ENCODE peak calls at places on chromosomes 5 and 9, in nine cellular contexts. U is GM23338, C is HepG2, J is H1, M is stomach, K is sigmoid colon, A is transverse colon, Z is SK-N-SH, V is upper lobe of left lung. I is an unnamed sample. For H3K36me3, the result is how much of the 10 kb centered on the place peaks cover.

GRCh38 chr5:148063861-148064260 is at the start of gene SPINK5:
- DNase-seq in U (no peak), C (no peak), J (no peak), M (no peak), K (no peak), A (no peak), Z (no peak), V (no peak), I (no peak)

GRCh38 chr9:110842169-110842568 is 173.6 kb downstream of the MUSK start:
- DNase-seq in U (peak), C (peak), J (no peak), M (no peak), K (no peak), A (no peak), Z (no peak), V (no peak), I (no peak)

GRCh38 chr5:2651116-2651515 is 100.4 kb downstream of the IRX2 start:
- DNase-seq in U (no peak), C (no peak), J (no peak), M (no peak), K (no peak), A (no peak), Z (no peak), V (no peak), I (no peak)

GRCh38 chr5:59746261-59746765 is 147.2 kb downstream of the PDE4D start:
- DNase-seq in U (no peak), C (no peak), J (no peak), M (no peak), K (peak), A (no peak), Z (no peak), V (no peak), I (no peak)

GRCh38 chr5:122937914-122938313 is 92.5 kb downstream of the SNX24 start:
- DNase-seq in U (peak), C (no peak), J (no peak), M (peak), K (peak), A (peak), Z (no peak), V (peak), I (no peak)

GRCh38 chr5:143494162-143494561 is 90.7 kb upstream of the NR3C1 start:
- DNase-seq in U (no peak), C (no peak), J (no peak), M (no peak), K (no peak), A (no peak), Z (no peak), V (no peak), I (no peak)

GRCh38 chr5:23367863-23368262 is 139.5 kb upstream of the PRDM9 start:
- DNase-seq in U (peak), C (no peak), J (no peak), M (no peak), K (no peak), A (no peak), Z (no peak), V (no peak), I (no peak)

GRCh38 chr9:89532478-89532877 is 34.6 kb upstream of the SEMA4D start:
- DNase-seq in U (no peak), C (peak), J (no peak), M (peak), K (no peak), A (no peak), Z (no peak), V (peak), I (no peak)

GRCh38 chr5:14414007-14414406 is 167.6 kb upstream of the OTULINL start:
- DNase-seq in U (no peak), C (no peak), J (no peak), M (no peak), K (no peak), A (no peak), Z (no peak), V (no peak), I (no peak)

GRCh38 chr5:63125862-63126261 is 547.2 kb downstream of the LRRC70 start:
- DNase-seq in U (peak), C (peak), J (peak), M (no peak), K (no peak), A (no peak), Z (no peak), V (no peak), I (no peak)

GRCh38 chr9:35845824-35846771 is 17.1 kb downstream of the TMEM8B start:
- DNase-seq in U (peak), C (no peak), J (no peak), M (no peak), K (peak), A (no peak), Z (no peak), V (no peak), I (no peak)

GRCh38 chr5:39759696-39760095 is 334.9 kb upstream of the DAB2 start:
- DNase-seq in U (no peak), C (no peak), J (no peak), M (no peak), K (no peak), A (no peak), Z (no peak), V (no peak), I (no peak)

GRCh38 chr5:124752854-124753720 is 6.6 kb upstream of the ZNF608 start:
- DNase-seq in U (no peak), C (no peak), J (no peak), M (no peak), K (no peak), A (no peak), Z (no peak), V (no peak), I (no peak)

GRCh38 chr5:105283134-105283533 is 1720.5 kb upstream of the NUDT12 start:
- DNase-seq in U (no peak), C (no peak), J (no peak), M (no peak), K (no peak), A (no peak), Z (no peak), V (no peak), I (no peak)

GRCh38 chr9:123364241-123364824 is 8.3 kb downstream of the CRB2 start:
- DNase-seq in U (no peak), C (no peak), J (no peak), M (no peak), K (no peak), A (no peak), Z (no peak), V (no peak), I (no peak)

GRCh38 chr5:138408023-138408422 is 30.8 kb upstream of the REEP2 start:
- DNase-seq in U (no peak), C (no peak), J (no peak), M (peak), K (no peak), A (peak), Z (no peak), V (no peak), I (no peak)

GRCh38 chr5:5387789-5388188 is 34.7 kb upstream of the ICE1 start:
- DNase-seq in U (no peak), C (no peak), J (no peak), M (no peak), K (no peak), A (no peak), Z (no peak), V (no peak), I (no peak)

GRCh38 chr5:78706381-78706780 is 57.8 kb upstream of the LHFPL2 start:
- DNase-seq in U (no peak), C (no peak), J (no peak), M (no peak), K (no peak), A (no peak), Z (no peak), V (no peak), I (no peak)

GRCh38 chr5:55626805-55627204 is 85.3 kb downstream of the SLC38A9 start:
- DNase-seq in U (no peak), C (no peak), J (no peak), M (no peak), K (no peak), A (no peak), Z (peak), V (no peak), I (no peak)

GRCh38 chr5:10649518-10650410 is 85.9 kb downstream of the ANKRD33B start:
- DNase-seq in U (peak), C (no peak), J (no peak), M (peak), K (peak), A (no peak), Z (peak), V (no peak), I (no peak)

GRCh38 chr5:138649316-138649720 is 74.1 kb upstream of the HSPA9 start:
- DNase-seq in U (peak), C (no peak), J (no peak), M (no peak), K (no peak), A (no peak), Z (no peak), V (no peak), I (no peak)

GRCh38 chr9:13358128-13358527 is 78.6 kb upstream of the MPDZ start:
- DNase-seq in U (no peak), C (no peak), J (no peak), M (no peak), K (no peak), A (no peak), Z (no peak), V (no peak), I (no peak)

GRCh38 chr9:401223-401622 is 186.6 kb downstream of the DOCK8 start:
- DNase-seq in U (no peak), C (no peak), J (no peak), M (no peak), K (no peak), A (no peak), Z (no peak), V (no peak), I (no peak)

GRCh38 chr9:120643096-120643495 is 63.1 kb upstream of the CDK5RAP2 start:
- DNase-seq in U (no peak), C (no peak), J (no peak), M (no peak), K (no peak), A (no peak), Z (no peak), V (no peak), I (no peak)

GRCh38 chr5:81657386-81657785 is 93.5 kb downstream of the SSBP2 start:
- DNase-seq in U (no peak), C (no peak), J (no peak), M (no peak), K (no peak), A (peak), Z (peak), V (no peak), I (no peak)

GRCh38 chr9:98702340-98702739 is 6.4 kb downstream of the GABBR2 start:
- DNase-seq in U (no peak), C (peak), J (no peak), M (no peak), K (no peak), A (no peak), Z (no peak), V (no peak), I (no peak)

GRCh38 chr9:6616976-6617375 is 28.6 kb downstream of the GLDC start:
- DNase-seq in U (no peak), C (no peak), J (no peak), M (no peak), K (no peak), A (no peak), Z (no peak), V (no peak), I (no peak)

GRCh38 chr5:170755679-170756456 is 27.7 kb upstream of the GABRP start:
- DNase-seq in U (no peak), C (no peak), J (no peak), M (peak), K (no peak), A (peak), Z (peak), V (peak), I (no peak)

GRCh38 chr9:105854056-105854782 is 159.9 kb downstream of the TMEM38B start:
- DNase-seq in U (no peak), C (no peak), J (no peak), M (no peak), K (no peak), A (no peak), Z (no peak), V (no peak), I (no peak)

GRCh38 chr5:138078006-138078643 is 5.7 kb upstream of the WNT8A start:
- DNase-seq in U (no peak), C (no peak), J (no peak), M (no peak), K (no peak), A (no peak), Z (no peak), V (no peak), I (no peak)

GRCh38 chr5:139577689-139578347 is 16.7 kb downstream of the UBE2D2 start:
- DNase-seq in U (no peak), C (no peak), J (no peak), M (no peak), K (no peak), A (no peak), Z (no peak), V (no peak), I (no peak)

GRCh38 chr5:74290634-74291033 is 349.9 kb downstream of the ENC1 start:
- DNase-seq in U (no peak), C (peak), J (no peak), M (no peak), K (no peak), A (no peak), Z (no peak), V (no peak), I (no peak)

GRCh38 chr9:76027426-76027825 is 137.0 kb downstream of the PCSK5 start:
- DNase-seq in U (no peak), C (no peak), J (no peak), M (no peak), K (no peak), A (no peak), Z (no peak), V (no peak), I (no peak)
- H3K4me3 ChIP-seq in U (no peak), C (no peak), J (no peak), M (no peak), K (no peak), A (no peak), Z (no peak), V (no peak), I (no peak)

DNA sequence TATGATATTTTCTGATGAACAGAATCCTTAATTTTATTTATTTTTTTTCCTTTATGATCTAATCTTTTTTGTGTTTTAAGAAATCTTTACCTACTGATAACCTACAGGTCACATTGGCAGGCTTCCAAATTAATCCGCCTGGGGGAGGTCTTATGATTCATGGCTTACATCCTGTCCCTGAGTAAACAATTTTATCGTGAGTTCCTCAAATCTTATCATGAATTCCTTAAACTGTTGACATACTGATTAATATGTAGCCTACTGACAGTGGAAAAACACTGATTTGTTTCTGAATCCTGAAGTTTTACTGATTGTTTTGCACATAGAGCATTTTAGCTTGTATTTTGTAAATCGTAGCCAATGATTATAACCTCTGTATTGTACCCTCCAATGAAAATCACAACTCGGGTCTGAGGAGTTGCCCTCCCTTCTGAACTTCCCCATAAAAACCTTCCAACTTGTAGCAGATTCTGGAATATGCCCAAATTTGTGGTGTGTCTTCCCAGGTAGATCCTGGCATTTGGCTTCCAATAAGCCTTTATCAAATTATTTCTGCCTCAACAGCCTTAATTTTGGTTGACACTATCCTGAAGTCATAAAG is 105.6 kb downstream of the VCAN start:
- DNase-seq in U (no peak), C (peak), J (no peak), M (peak), K (no peak), A (peak), Z (no peak), V (no peak), I (no peak)
- H3K36me3 ChIP-seq in U (under half), C (under half), J (under half), M (under half), K (under half), A (under half), Z (half or more), V (under half), I (under half)

DNA sequence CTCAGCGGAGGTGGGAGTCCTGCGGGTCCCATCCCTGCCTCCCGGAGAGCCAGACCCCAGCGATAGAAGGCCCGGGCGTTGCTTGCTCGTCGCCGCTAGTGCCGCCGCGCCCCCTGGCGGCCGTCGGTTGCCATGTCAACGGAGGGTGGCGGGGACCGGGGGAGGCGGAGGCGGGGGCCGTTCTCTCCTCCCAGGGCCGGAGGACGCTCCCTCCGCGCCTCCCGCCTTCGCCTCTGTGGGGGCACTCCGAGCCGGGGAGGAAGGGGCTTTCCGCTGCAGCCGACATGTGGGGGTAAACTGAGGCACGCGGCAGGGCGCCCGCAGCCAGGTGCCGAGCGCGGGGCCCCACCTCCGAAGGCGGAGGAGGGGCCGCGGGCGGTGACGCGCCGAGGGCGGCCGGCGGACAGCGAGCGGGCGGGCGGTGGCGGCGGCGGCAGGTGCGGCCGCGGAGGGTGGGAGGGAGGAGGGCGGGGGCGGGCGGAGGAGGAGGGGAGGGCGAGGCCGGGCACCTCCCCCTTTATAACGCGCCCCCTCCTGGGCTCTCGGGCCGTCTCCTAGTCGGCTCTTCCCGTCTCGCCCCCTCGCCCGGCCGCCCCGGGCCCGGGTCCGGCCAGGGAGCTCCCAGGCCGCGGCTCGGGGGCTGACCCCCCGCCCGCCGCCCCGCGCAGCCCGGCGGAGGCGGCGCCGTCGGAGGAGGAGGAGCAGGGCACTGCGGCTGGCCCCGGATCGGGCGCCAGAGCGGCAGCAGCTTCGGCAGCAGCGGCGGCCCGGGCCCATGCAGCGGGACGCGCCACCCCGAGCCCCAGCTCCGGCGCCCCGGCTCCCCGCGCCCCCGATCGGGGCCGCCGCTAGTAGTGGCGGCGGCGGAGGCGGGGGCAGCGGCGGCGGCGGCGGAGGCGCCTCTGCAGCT is 556 bp upstream of the CDK9 start:
- DNase-seq in U (peak), C (peak), J (no peak), M (peak), K (peak), A (peak), Z (peak), V (peak), I (peak)
- TF ChIP-seq POLR2AphosphoS5 in U (no peak), C (no peak), J (no peak), M (peak), K (peak), A (no peak), Z (no peak), V (peak), I (peak)

GRCh38 chr5:140631063-140631462 is 1.9 kb downstream of the CD14 start:
- DNase-seq in U (no peak), C (no peak), J (no peak), M (no peak), K (no peak), A (no peak), Z (no peak), V (peak), I (no peak)
- H3K4me3 ChIP-seq in U (no peak), C (no peak), J (no peak), M (peak), K (no peak), A (no peak), Z (no peak), V (no peak), I (peak)

GRCh38 chr5:176486189-176486757 is 38.1 kb downstream of the FAF2 start:
- DNase-seq in U (peak), C (no peak), J (no peak), M (no peak), K (no peak), A (no peak), Z (no peak), V (no peak), I (no peak)
- H3K36me3 ChIP-seq in U (under half), C (half or more), J (under half), M (half or more), K (half or more), A (under half), Z (under half), V (under half), I (under half)

DNA sequence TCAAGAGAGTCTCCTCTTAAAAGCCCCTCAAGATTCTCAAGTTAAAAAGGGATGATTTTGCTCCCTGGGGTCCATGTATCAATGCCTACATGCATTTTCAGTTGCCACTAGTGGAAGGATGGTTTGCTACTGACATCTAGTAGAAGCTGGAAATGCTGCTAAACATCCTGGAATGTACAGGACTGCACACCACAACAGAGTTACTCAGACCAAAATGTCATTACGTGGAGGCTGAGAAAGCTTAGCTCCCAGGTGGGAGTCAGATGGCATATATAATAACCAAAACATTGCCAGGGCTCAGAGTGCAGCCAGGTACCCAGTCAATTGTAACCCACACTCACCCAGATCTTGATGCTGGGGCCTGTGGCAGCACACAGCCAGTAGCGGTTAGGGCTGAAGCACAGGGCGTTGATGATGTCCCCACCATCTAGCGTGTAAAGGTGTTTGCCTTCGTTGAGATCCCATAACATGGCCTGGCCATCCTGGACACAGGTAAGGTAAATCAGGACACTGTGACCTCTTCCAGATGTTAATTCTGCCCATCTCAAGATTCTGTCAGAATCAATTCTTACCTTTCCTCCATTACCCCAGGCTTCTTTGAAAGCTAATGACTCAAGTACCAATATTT is 5.8 kb downstream of the RACK1 start:
- DNase-seq in U (no peak), C (no peak), J (no peak), M (no peak), K (no peak), A (no peak), Z (no peak), V (no peak), I (no peak)
- TF ChIP-seq POLR2AphosphoS5 in U (no peak), C (no peak), J (peak), M (no peak), K (no peak), A (no peak), Z (no peak), V (no peak), I (no peak)

GRCh38 chr9:32677931-32678330 is 42.5 kb upstream of the TAF1L start:
- DNase-seq in U (no peak), C (no peak), J (no peak), M (no peak), K (no peak), A (no peak), Z (no peak), V (no peak), I (no peak)
- H3K4me3 ChIP-seq in U (no peak), C (no peak), J (no peak), M (no peak), K (no peak), A (no peak), Z (no peak), V (no peak), I (no peak)